ENCODE peak calls at places on chromosome 2, in seven cellular contexts. One of them, this sample, is unnamed.

GRCh38 chr2:70094978-70095832 is 7.9 kb downstream of the PCBP1 start:
- DNase-seq in stimulated activated CD4-positive, alpha-beta T cell treated with anti-CD3 and anti-CD28 coated beads, TNF-alpha, amount 100 ng/mL, for 1 hour: no peak
- DNase-seq in cerebellar cortex: peak; percentile 52
- DNase-seq in activated T-helper 1 cell treated with anti-CD3 and anti-CD28 coated beads, Interleukin-2, amount 50 U/mL, for 16 hours: no peak
- DNase-seq in NCI-H510A treated with DMSO at 0.1 percent for 48 hours: no peak
- DNase-seq in NCI-H1417: no peak
- DNase-seq in HT-29: peak; percentile 80
- DNase-seq in this sample: peak; percentile 40

GRCh38 chr2:179123272-179123662 is 73.3 kb upstream of the CCDC141 start:
- DNase-seq in stimulated activated CD4-positive, alpha-beta T cell treated with anti-CD3 and anti-CD28 coated beads, TNF-alpha, amount 100 ng/mL, for 1 hour: no peak
- DNase-seq in cerebellar cortex: no peak
- DNase-seq in activated T-helper 1 cell treated with anti-CD3 and anti-CD28 coated beads, Interleukin-2, amount 50 U/mL, for 16 hours: no peak
- DNase-seq in NCI-H510A treated with DMSO at 0.1 percent for 48 hours: no peak
- DNase-seq in NCI-H1417: no peak
- DNase-seq in HT-29: no peak
- DNase-seq in this sample: no peak

GRCh38 chr2:113117594-113118262 is 9.7 kb upstream of the IL1RN start:
- DNase-seq in stimulated activated CD4-positive, alpha-beta T cell treated with anti-CD3 and anti-CD28 coated beads, TNF-alpha, amount 100 ng/mL, for 1 hour: no peak
- DNase-seq in cerebellar cortex: no peak
- DNase-seq in activated T-helper 1 cell treated with anti-CD3 and anti-CD28 coated beads, Interleukin-2, amount 50 U/mL, for 16 hours: no peak
- DNase-seq in NCI-H510A treated with DMSO at 0.1 percent for 48 hours: no peak
- DNase-seq in NCI-H1417: no peak
- DNase-seq in HT-29: peak; percentile 92
- DNase-seq in this sample: peak; percentile 83

GRCh38 chr2:121043827-121044222 is 241.2 kb downstream of the TFCP2L1 start:
- DNase-seq in stimulated activated CD4-positive, alpha-beta T cell treated with anti-CD3 and anti-CD28 coated beads, TNF-alpha, amount 100 ng/mL, for 1 hour: no peak
- DNase-seq in cerebellar cortex: no peak
- DNase-seq in activated T-helper 1 cell treated with anti-CD3 and anti-CD28 coated beads, Interleukin-2, amount 50 U/mL, for 16 hours: no peak
- DNase-seq in NCI-H510A treated with DMSO at 0.1 percent for 48 hours: no peak
- DNase-seq in NCI-H1417: no peak
- DNase-seq in HT-29: no peak
- DNase-seq in this sample: no peak

GRCh38 chr2:41621578-41621977 is 426.2 kb upstream of the PKDCC start:
- DNase-seq in stimulated activated CD4-positive, alpha-beta T cell treated with anti-CD3 and anti-CD28 coated beads, TNF-alpha, amount 100 ng/mL, for 1 hour: no peak
- DNase-seq in cerebellar cortex: no peak
- DNase-seq in activated T-helper 1 cell treated with anti-CD3 and anti-CD28 coated beads, Interleukin-2, amount 50 U/mL, for 16 hours: no peak
- DNase-seq in NCI-H510A treated with DMSO at 0.1 percent for 48 hours: no peak
- DNase-seq in NCI-H1417: peak; percentile 47
- DNase-seq in HT-29: no peak
- DNase-seq in this sample: no peak

GRCh38 chr2:118185210-118186109 is 97.2 kb downstream of the INSIG2 start:
- DNase-seq in stimulated activated CD4-positive, alpha-beta T cell treated with anti-CD3 and anti-CD28 coated beads, TNF-alpha, amount 100 ng/mL, for 1 hour: no peak
- DNase-seq in cerebellar cortex: peak; percentile 3
- DNase-seq in activated T-helper 1 cell treated with anti-CD3 and anti-CD28 coated beads, Interleukin-2, amount 50 U/mL, for 16 hours: peak; percentile 16
- DNase-seq in NCI-H510A treated with DMSO at 0.1 percent for 48 hours: peak; percentile 72
- DNase-seq in NCI-H1417: peak; percentile 81
- DNase-seq in HT-29: peak; percentile 68
- DNase-seq in this sample: peak; percentile 58

GRCh38 chr2:211216221-211216620 is 659.8 kb downstream of the CPS1 start:
- DNase-seq in stimulated activated CD4-positive, alpha-beta T cell treated with anti-CD3 and anti-CD28 coated beads, TNF-alpha, amount 100 ng/mL, for 1 hour: no peak
- DNase-seq in cerebellar cortex: no peak
- DNase-seq in activated T-helper 1 cell treated with anti-CD3 and anti-CD28 coated beads, Interleukin-2, amount 50 U/mL, for 16 hours: no peak
- DNase-seq in NCI-H510A treated with DMSO at 0.1 percent for 48 hours: no peak
- DNase-seq in NCI-H1417: no peak
- DNase-seq in HT-29: peak; percentile 54
- DNase-seq in this sample: no peak

GRCh38 chr2:239455436-239456203 is 54.8 kb upstream of the HDAC4 start:
- DNase-seq in stimulated activated CD4-positive, alpha-beta T cell treated with anti-CD3 and anti-CD28 coated beads, TNF-alpha, amount 100 ng/mL, for 1 hour: no peak
- DNase-seq in cerebellar cortex: no peak
- DNase-seq in activated T-helper 1 cell treated with anti-CD3 and anti-CD28 coated beads, Interleukin-2, amount 50 U/mL, for 16 hours: no peak
- DNase-seq in NCI-H510A treated with DMSO at 0.1 percent for 48 hours: no peak
- DNase-seq in NCI-H1417: no peak
- DNase-seq in HT-29: no peak
- DNase-seq in this sample: no peak

GRCh38 chr2:74559912-74560311 is 5.4 kb downstream of the DOK1 start:
- DNase-seq in stimulated activated CD4-positive, alpha-beta T cell treated with anti-CD3 and anti-CD28 coated beads, TNF-alpha, amount 100 ng/mL, for 1 hour: no peak
- DNase-seq in cerebellar cortex: no peak
- DNase-seq in activated T-helper 1 cell treated with anti-CD3 and anti-CD28 coated beads, Interleukin-2, amount 50 U/mL, for 16 hours: no peak
- DNase-seq in NCI-H510A treated with DMSO at 0.1 percent for 48 hours: no peak
- DNase-seq in NCI-H1417: peak; percentile 49
- DNase-seq in HT-29: no peak
- DNase-seq in this sample: no peak

GRCh38 chr2:218876562-218877219 is 4.0 kb upstream of the WNT10A start:
- DNase-seq in stimulated activated CD4-positive, alpha-beta T cell treated with anti-CD3 and anti-CD28 coated beads, TNF-alpha, amount 100 ng/mL, for 1 hour: no peak
- DNase-seq in cerebellar cortex: peak; percentile 80
- DNase-seq in activated T-helper 1 cell treated with anti-CD3 and anti-CD28 coated beads, Interleukin-2, amount 50 U/mL, for 16 hours: peak; percentile 54
- DNase-seq in NCI-H510A treated with DMSO at 0.1 percent for 48 hours: peak; percentile 67
- DNase-seq in NCI-H1417: peak; percentile 66
- DNase-seq in HT-29: peak; percentile 95
- DNase-seq in this sample: peak; percentile 46

GRCh38 chr2:143830476-143830875 is 689.4 kb downstream of the ZEB2 start:
- DNase-seq in stimulated activated CD4-positive, alpha-beta T cell treated with anti-CD3 and anti-CD28 coated beads, TNF-alpha, amount 100 ng/mL, for 1 hour: no peak
- DNase-seq in cerebellar cortex: no peak
- DNase-seq in activated T-helper 1 cell treated with anti-CD3 and anti-CD28 coated beads, Interleukin-2, amount 50 U/mL, for 16 hours: no peak
- DNase-seq in NCI-H510A treated with DMSO at 0.1 percent for 48 hours: no peak
- DNase-seq in NCI-H1417: no peak
- DNase-seq in HT-29: no peak
- DNase-seq in this sample: no peak

GRCh38 chr2:109381327-109381820 is 232.4 kb downstream of the SEPTIN10 start:
- DNase-seq in stimulated activated CD4-positive, alpha-beta T cell treated with anti-CD3 and anti-CD28 coated beads, TNF-alpha, amount 100 ng/mL, for 1 hour: no peak
- DNase-seq in cerebellar cortex: no peak
- DNase-seq in activated T-helper 1 cell treated with anti-CD3 and anti-CD28 coated beads, Interleukin-2, amount 50 U/mL, for 16 hours: no peak
- DNase-seq in NCI-H510A treated with DMSO at 0.1 percent for 48 hours: no peak
- DNase-seq in NCI-H1417: no peak
- DNase-seq in HT-29: no peak
- DNase-seq in this sample: no peak

GRCh38 chr2:171531291-171531690 is 9.0 kb downstream of the CYBRD1 start:
- DNase-seq in stimulated activated CD4-positive, alpha-beta T cell treated with anti-CD3 and anti-CD28 coated beads, TNF-alpha, amount 100 ng/mL, for 1 hour: no peak
- DNase-seq in cerebellar cortex: no peak
- DNase-seq in activated T-helper 1 cell treated with anti-CD3 and anti-CD28 coated beads, Interleukin-2, amount 50 U/mL, for 16 hours: no peak
- DNase-seq in NCI-H510A treated with DMSO at 0.1 percent for 48 hours: no peak
- DNase-seq in NCI-H1417: no peak
- DNase-seq in HT-29: no peak
- DNase-seq in this sample: no peak

GRCh38 chr2:69122271-69122670 is 109.3 kb downstream of the ANTXR1 start:
- DNase-seq in stimulated activated CD4-positive, alpha-beta T cell treated with anti-CD3 and anti-CD28 coated beads, TNF-alpha, amount 100 ng/mL, for 1 hour: no peak
- DNase-seq in cerebellar cortex: no peak
- DNase-seq in activated T-helper 1 cell treated with anti-CD3 and anti-CD28 coated beads, Interleukin-2, amount 50 U/mL, for 16 hours: no peak
- DNase-seq in NCI-H510A treated with DMSO at 0.1 percent for 48 hours: peak; percentile 1
- DNase-seq in NCI-H1417: no peak
- DNase-seq in HT-29: no peak
- DNase-seq in this sample: no peak

GRCh38 chr2:11371099-11371937 is 26.9 kb upstream of the ROCK2 start:
- DNase-seq in stimulated activated CD4-positive, alpha-beta T cell treated with anti-CD3 and anti-CD28 coated beads, TNF-alpha, amount 100 ng/mL, for 1 hour: no peak
- DNase-seq in cerebellar cortex: no peak
- DNase-seq in activated T-helper 1 cell treated with anti-CD3 and anti-CD28 coated beads, Interleukin-2, amount 50 U/mL, for 16 hours: no peak
- DNase-seq in NCI-H510A treated with DMSO at 0.1 percent for 48 hours: no peak
- DNase-seq in NCI-H1417: no peak
- DNase-seq in HT-29: no peak
- DNase-seq in this sample: no peak

GRCh38 chr2:120820263-120820884 is 84.7 kb downstream of the GLI2 start:
- DNase-seq in stimulated activated CD4-positive, alpha-beta T cell treated with anti-CD3 and anti-CD28 coated beads, TNF-alpha, amount 100 ng/mL, for 1 hour: no peak
- DNase-seq in cerebellar cortex: no peak
- DNase-seq in activated T-helper 1 cell treated with anti-CD3 and anti-CD28 coated beads, Interleukin-2, amount 50 U/mL, for 16 hours: no peak
- DNase-seq in NCI-H510A treated with DMSO at 0.1 percent for 48 hours: peak; percentile 70
- DNase-seq in NCI-H1417: peak; percentile 19
- DNase-seq in HT-29: no peak
- DNase-seq in this sample: no peak

GRCh38 chr2:24495451-24495850 is 4.4 kb downstream of the NCOA1 start:
- DNase-seq in stimulated activated CD4-positive, alpha-beta T cell treated with anti-CD3 and anti-CD28 coated beads, TNF-alpha, amount 100 ng/mL, for 1 hour: no peak
- DNase-seq in cerebellar cortex: no peak
- DNase-seq in activated T-helper 1 cell treated with anti-CD3 and anti-CD28 coated beads, Interleukin-2, amount 50 U/mL, for 16 hours: no peak
- DNase-seq in NCI-H510A treated with DMSO at 0.1 percent for 48 hours: no peak
- DNase-seq in NCI-H1417: no peak
- DNase-seq in HT-29: no peak
- DNase-seq in this sample: no peak

GRCh38 chr2:177338177-177338721 is 54.3 kb upstream of the AGPS start:
- DNase-seq in stimulated activated CD4-positive, alpha-beta T cell treated with anti-CD3 and anti-CD28 coated beads, TNF-alpha, amount 100 ng/mL, for 1 hour: no peak
- DNase-seq in cerebellar cortex: no peak
- DNase-seq in activated T-helper 1 cell treated with anti-CD3 and anti-CD28 coated beads, Interleukin-2, amount 50 U/mL, for 16 hours: no peak
- DNase-seq in NCI-H510A treated with DMSO at 0.1 percent for 48 hours: peak; percentile 81
- DNase-seq in NCI-H1417: no peak
- DNase-seq in HT-29: peak; percentile 44
- DNase-seq in this sample: no peak

GRCh38 chr2:137255990-137256389 is 490.6 kb downstream of the THSD7B start:
- DNase-seq in stimulated activated CD4-positive, alpha-beta T cell treated with anti-CD3 and anti-CD28 coated beads, TNF-alpha, amount 100 ng/mL, for 1 hour: no peak
- DNase-seq in cerebellar cortex: no peak
- DNase-seq in activated T-helper 1 cell treated with anti-CD3 and anti-CD28 coated beads, Interleukin-2, amount 50 U/mL, for 16 hours: no peak
- DNase-seq in NCI-H510A treated with DMSO at 0.1 percent for 48 hours: no peak
- DNase-seq in NCI-H1417: no peak
- DNase-seq in HT-29: no peak
- DNase-seq in this sample: no peak

This sample was measured in T-helper 2 cell treated with Interferon-gamma antibody and Interleukin-4, amounts not matched to agents 5 μg/mL and 100 μg/mL, for 36 hours.